ENCODE peak calls at places on chromosomes 6 and 20, in four cellular contexts. N is HepG2, U is GM12878, I is WTC11. Y is an unnamed sample.
A peak's percentile ranks its signal among the peaks of the same experiment; 100 is the strongest.

GRCh38 chr20:2932497-2932896 is 59.2 kb downstream of the PTPRA start:
- DNase-seq in I (no peak), U (no peak), N (no peak), Y (no peak)

GRCh38 chr20:50381771-50382593 is 128.2 kb upstream of the PTPN1 start:
- DNase-seq in N (no peak), I (no peak), U (peak; percentile 30), Y (no peak)

GRCh38 chr20:58078741-58079522 is 149.5 kb downstream of the ANKRD60 start:
- DNase-seq in I (no peak), N (no peak), U (no peak), Y (no peak)

GRCh38 chr6:32655311-32655710 is 11.1 kb downstream of the HLA-DQB1 start:
- DNase-seq in I (no peak), N (no peak), U (no peak), Y (no peak)

GRCh38 chr6:127641905-127642304 is 64.9 kb downstream of the C6orf58 start:
- DNase-seq in U (no peak), N (peak; percentile 26), I (peak; percentile 31), Y (peak; percentile 0)

GRCh38 chr6:99790679-99791078 is 184.0 kb downstream of the PRDM13 start:
- DNase-seq in N (no peak), I (no peak), U (no peak), Y (no peak)

GRCh38 chr20:48832423-48832735 is 4.6 kb upstream of the PREX1 start:
- DNase-seq in N (no peak), U (no peak), I (no peak), Y (no peak)

GRCh38 chr6:138973481-138974140 is 14.4 kb downstream of the REPS1 start:
- DNase-seq in I (no peak), N (no peak), U (no peak), Y (no peak)

GRCh38 chr6:40083141-40083920 is 149.1 kb upstream of the MOCS1 start:
- DNase-seq in N (no peak), I (no peak), U (no peak), Y (no peak)

GRCh38 chr6:34196116-34196832 is 40.4 kb upstream of the HMGA1 start:
- DNase-seq in I (peak; percentile 81), U (peak; percentile 28), N (no peak), Y (peak; percentile 94)

GRCh38 chr20:63955846-63956663 is at the start of gene UCKL1:
- DNase-seq in I (peak; percentile 90), N (peak; percentile 91), U (no peak), Y (peak; percentile 79)

GRCh38 chr20:17505664-17506517 is 25.3 kb downstream of the BFSP1 start:
- DNase-seq in N (peak; percentile 21), U (no peak), I (no peak), Y (peak; percentile 46)

GRCh38 chr20:62138912-62139311 is 4.3 kb downstream of the PSMA7 start:
- DNase-seq in U (no peak), N (no peak), I (no peak), Y (no peak)

GRCh38 chr20:64219202-64219601 is 36.3 kb upstream of the PCMTD2 start:
- DNase-seq in N (no peak), I (no peak), U (no peak), Y (no peak)

GRCh38 chr6:85449388-85449817 is 480 bp upstream of the NT5E start:
- DNase-seq in U (peak; percentile 73), N (no peak), I (no peak), Y (no peak)

GRCh38 chr6:163828038-163828790 is 413.7 kb downstream of the QKI start:
- DNase-seq in U (no peak), I (no peak), N (no peak), Y (no peak)

GRCh38 chr6:136783495-136784270 is 8.6 kb downstream of the MAP3K5 start:
- DNase-seq in I (no peak), U (no peak), N (no peak), Y (no peak)

GRCh38 chr6:13071946-13072345 is 256.4 kb downstream of the TBC1D7 start:
- DNase-seq in N (no peak), I (no peak), U (no peak), Y (no peak)

GRCh38 chr20:63363981-63364536 is 2.9 kb upstream of the CHRNA4 start:
- DNase-seq in I (no peak), N (no peak), U (no peak), Y (no peak)

GRCh38 chr6:107554918-107555317 is 65.0 kb downstream of the SOBP start:
- DNase-seq in N (no peak), I (no peak), U (no peak), Y (no peak)

GRCh38 chr6:139888691-139889122 is 514.3 kb upstream of the CITED2 start:
- DNase-seq in I (peak; percentile 18), U (no peak), N (no peak), Y (no peak)

GRCh38 chr6:132596201-132596600 is 6.7 kb upstream of the TAAR5 start:
- DNase-seq in U (no peak), N (no peak), I (no peak), Y (no peak)

GRCh38 chr6:93562566-93562965 is 143.2 kb upstream of the EPHA7 start:
- DNase-seq in I (no peak), N (no peak), U (no peak), Y (no peak)

GRCh38 chr6:111625511-111626331 is 20.0 kb upstream of the TRAF3IP2 start:
- DNase-seq in I (no peak), N (no peak), U (no peak), Y (no peak)

GRCh38 chr6:4021862-4022715 is 56.8 kb downstream of the FAM217A start:
- DNase-seq in N (peak; percentile 41), I (no peak), U (no peak), Y (no peak)

GRCh38 chr6:42042108-42042507 is 8.2 kb upstream of the TAF8 start:
- DNase-seq in I (no peak), N (no peak), U (no peak), Y (no peak)

GRCh38 chr6:28895131-28895812 is 28.5 kb downstream of the TRIM27 start:
- DNase-seq in U (peak; percentile 96), I (peak; percentile 92), N (peak; percentile 98), Y (peak; percentile 83)

GRCh38 chr6:2989332-2990178 is 10.1 kb upstream of the NQO2 start:
- DNase-seq in N (peak; percentile 97), U (peak; percentile 83), I (peak; percentile 78), Y (peak; percentile 74)

GRCh38 chr6:6952484-6952883 is 155.3 kb upstream of the RREB1 start:
- DNase-seq in N (no peak), I (no peak), U (no peak), Y (no peak)

GRCh38 chr6:42451146-42451594 is 556 bp downstream of the TRERF1 start:
- DNase-seq in I (no peak), U (no peak), N (no peak), Y (no peak)

GRCh38 chr6:25017486-25017885 is 81.7 kb upstream of the RIPOR2 start:
- DNase-seq in I (no peak), N (no peak), U (no peak), Y (no peak)

GRCh38 chr6:1597924-1598323 is 11.8 kb upstream of the FOXC1 start:
- DNase-seq in N (peak; percentile 37), U (no peak), I (no peak), Y (no peak)
- TF ChIP-seq CBFB in N (no peak), U (no peak), I (no peak), Y (no peak)

DNA sequence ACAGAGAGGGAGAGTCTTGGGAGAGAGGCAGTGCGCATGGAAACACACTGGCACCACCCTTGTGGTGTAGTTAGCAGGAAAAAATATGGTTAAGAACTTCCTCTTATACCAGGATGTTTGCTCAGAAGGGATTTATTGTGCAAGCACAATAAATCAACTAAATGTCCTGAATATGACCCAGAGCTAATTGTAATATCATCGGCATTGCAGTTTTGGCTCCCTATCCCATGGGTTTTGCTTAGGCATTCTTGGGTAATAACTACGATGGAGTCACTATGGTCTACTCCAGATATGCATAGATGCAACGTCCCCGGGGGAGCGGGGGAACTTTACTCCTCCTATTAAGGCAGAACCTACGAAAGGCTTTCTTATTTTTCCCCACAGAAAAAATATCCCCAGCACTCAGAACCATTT is 751.6 kb downstream of the EYS start:
- DNase-seq in N (no peak), U (no peak), I (no peak), Y (no peak)
- TF ChIP-seq CBFB in N (no peak), U (no peak), I (no peak), Y (no peak)

DNA sequence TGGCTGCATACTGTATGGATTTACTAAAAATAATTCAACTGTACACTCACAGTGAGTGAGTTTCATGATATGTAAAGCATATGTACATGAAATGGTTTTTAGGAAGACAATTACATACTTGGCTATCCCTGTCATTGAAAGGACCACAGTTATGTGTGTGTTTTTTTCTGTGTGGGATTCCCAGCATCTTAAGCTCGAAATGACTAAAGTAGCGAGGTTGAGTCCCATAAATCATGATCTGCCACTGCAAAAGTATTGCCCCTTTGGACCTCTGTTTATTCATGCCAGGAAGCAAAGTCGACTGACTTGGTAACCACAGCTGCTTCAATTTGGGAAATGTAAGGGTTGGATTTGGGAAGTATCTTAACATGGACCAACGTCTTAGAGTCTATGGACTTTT is 5.5 kb upstream of the SALL4 start:
- DNase-seq in U (no peak), N (no peak), I (no peak), Y (no peak)
- TF ChIP-seq CBFB in U (no peak), N (no peak), I (no peak), Y (no peak)

GRCh38 chr6:65059568-65059967 is 647.5 kb downstream of the EYS start:
- DNase-seq in I (no peak), N (no peak), U (no peak), Y (no peak)

DNA sequence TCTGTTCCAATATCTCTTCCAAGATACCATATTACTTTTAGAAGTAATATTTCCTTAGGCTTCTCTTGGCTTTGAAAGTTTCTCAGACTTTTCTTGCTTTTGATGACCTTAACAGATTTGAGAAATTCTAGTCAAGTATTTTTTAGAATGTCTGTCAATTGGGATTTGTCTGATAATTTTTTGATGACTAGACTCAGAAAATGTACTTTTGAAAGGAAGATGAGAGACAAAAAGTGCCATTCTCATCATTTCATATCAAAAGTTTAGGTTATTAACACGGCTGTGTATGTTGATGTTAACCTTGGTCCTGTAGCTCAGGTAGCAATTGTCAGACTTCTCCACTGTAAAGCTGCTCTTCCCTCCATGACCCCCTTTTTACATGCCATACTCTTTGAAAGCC is 651.5 kb downstream of the EYS start:
- DNase-seq in I (no peak), U (no peak), N (no peak), Y (no peak)
- TF ChIP-seq CBFB in I (no peak), U (no peak), N (no peak), Y (no peak)

GRCh38 chr20:59866338-59866737 is 67.1 kb downstream of the SYCP2 start:
- DNase-seq in U (no peak), I (no peak), N (no peak), Y (no peak)
- TF ChIP-seq CBFB in U (no peak), I (no peak), N (no peak), Y (no peak)

GRCh38 chr20:13626724-13627123 is 12.0 kb downstream of the TASP1 start:
- DNase-seq in U (no peak), N (no peak), I (no peak), Y (no peak)
- TF ChIP-seq CBFB in U (no peak), N (no peak), I (no peak), Y (no peak)

GRCh38 chr20:7650081-7650480 is 290.2 kb downstream of the HAO1 start:
- DNase-seq in I (no peak), N (no peak), U (no peak), Y (no peak)

GRCh38 chr20:7654231-7654630 is 286.0 kb downstream of the HAO1 start:
- DNase-seq in N (no peak), I (no peak), U (no peak), Y (no peak)

GRCh38 chr20:7650481-7650880 is 289.8 kb downstream of the HAO1 start:
- DNase-seq in N (no peak), I (no peak), U (no peak), Y (no peak)
- TF ChIP-seq CBFB in N (no peak), I (no peak), U (no peak), Y (no peak)